ENCODE peak calls at places on chromosomes 12 and 14, in four cellular contexts. D is DND-41, Q is neural progenitor cell, X is keratinocyte. S is an unnamed sample. For H4K20me1, the result is how much of the 10 kb centered on the place peaks cover.

GRCh38 chr12:14256139-14256538 is 109.3 kb upstream of the ATF7IP start:
- DNase-seq in D (no peak), Q (no peak), X (no peak), S (peak)

GRCh38 chr12:62605972-62606371 is 139.3 kb downstream of the MON2 start:
- DNase-seq in D (no peak), Q (peak), X (no peak), S (no peak)

GRCh38 chr12:54935235-54935951 is 49.2 kb downstream of the TESPA1 start:
- DNase-seq in D (no peak), Q (no peak), X (peak), S (peak)

GRCh38 chr14:90820958-90821357 is 4.7 kb upstream of the TTC7B start:
- DNase-seq in D (peak), Q (no peak), X (peak), S (peak)

GRCh38 chr12:2179058-2179457 is 126.3 kb downstream of the CACNA1C start:
- DNase-seq in D (no peak), Q (no peak), X (no peak), S (no peak)

GRCh38 chr12:21528953-21529352 is 2.9 kb downstream of the SPX start:
- DNase-seq in D (no peak), Q (no peak), X (no peak), S (no peak)

GRCh38 chr12:110661337-110661972 is 27.5 kb downstream of the HVCN1 start:
- DNase-seq in D (no peak), Q (no peak), X (no peak), S (no peak)

GRCh38 chr12:79988368-79988767 is 53.5 kb upstream of the PPP1R12A start:
- DNase-seq in D (no peak), Q (no peak), X (no peak), S (peak)

GRCh38 chr14:38786921-38787320 is 316.1 kb downstream of the SEC23A start:
- DNase-seq in D (no peak), Q (no peak), X (no peak), S (peak)

GRCh38 chr14:76653875-76654572 is 107.2 kb upstream of the VASH1 start:
- DNase-seq in D (no peak), Q (no peak), X (no peak), S (no peak)

GRCh38 chr14:104757238-104757585 is 4.3 kb downstream of the SIVA1 start:
- DNase-seq in D (no peak), Q (no peak), X (no peak), S (no peak)

GRCh38 chr12:31589582-31589895 is 1.4 kb downstream of the DENND5B start:
- DNase-seq in D (no peak), Q (peak), X (no peak), S (no peak)

GRCh38 chr14:68248481-68249255 is 429.1 kb downstream of the RAD51B start:
- DNase-seq in D (peak), Q (peak), X (no peak), S (peak)

GRCh38 chr12:12979731-12980259 is 20.3 kb downstream of the HEBP1 start:
- DNase-seq in D (no peak), Q (peak), X (no peak), S (peak)

GRCh38 chr12:106629797-106630669 is 47.2 kb downstream of the RFX4 start:
- DNase-seq in D (no peak), Q (no peak), X (no peak), S (peak)

GRCh38 chr14:65506801-65507200 is 94.3 kb downstream of the FUT8 start:
- DNase-seq in D (no peak), Q (no peak), X (no peak), S (no peak)

GRCh38 chr14:77170045-77170444 is 11.6 kb upstream of the TMEM63C start:
- DNase-seq in D (no peak), Q (no peak), X (no peak), S (no peak)

GRCh38 chr14:103133213-103134140 is 10.2 kb downstream of the TNFAIP2 start:
- DNase-seq in D (no peak), Q (no peak), X (no peak), S (no peak)

GRCh38 chr12:64824500-64825142 is at the start of gene TBC1D30:
- DNase-seq in D (no peak), Q (peak), X (no peak), S (peak)

GRCh38 chr12:26701604-26702215 is 131.3 kb downstream of the ITPR2 start:
- DNase-seq in D (no peak), Q (peak), X (peak), S (peak)

GRCh38 chr14:35390577-35391387 is 13.8 kb downstream of the NFKBIA start:
- DNase-seq in D (no peak), Q (no peak), X (no peak), S (peak)

GRCh38 chr12:98579347-98579746 is 14.1 kb upstream of the SLC25A3 start:
- DNase-seq in D (no peak), Q (no peak), X (no peak), S (no peak)

GRCh38 chr12:114397978-114398881 is 7.7 kb downstream of the TBX5 start:
- DNase-seq in D (no peak), Q (peak), X (no peak), S (no peak)

GRCh38 chr12:120925740-120926563 is 21.8 kb upstream of the SPPL3 start:
- DNase-seq in D (no peak), Q (no peak), X (peak), S (no peak)

GRCh38 chr12:87845995-87846483 is 183.2 kb downstream of the C12orf50 start:
- DNase-seq in D (no peak), Q (peak), X (no peak), S (no peak)

GRCh38 chr12:12705833-12706520 is 10.0 kb upstream of the GPR19 start:
- DNase-seq in D (peak), Q (no peak), X (no peak), S (no peak)

GRCh38 chr14:40623641-40624040 is 983.0 kb upstream of the LRFN5 start:
- DNase-seq in D (no peak), Q (no peak), X (no peak), S (no peak)

GRCh38 chr12:1915082-1915968 is 3.1 kb downstream of the CACNA2D4 start:
- DNase-seq in D (peak), Q (no peak), X (no peak), S (no peak)

GRCh38 chr14:69484444-69485113 is at the start of gene PLEKHD1:
- DNase-seq in D (no peak), Q (peak), X (no peak), S (no peak)
- H3K9ac ChIP-seq in D (no peak), Q (no peak), X (no peak), S (no peak)

DNA sequence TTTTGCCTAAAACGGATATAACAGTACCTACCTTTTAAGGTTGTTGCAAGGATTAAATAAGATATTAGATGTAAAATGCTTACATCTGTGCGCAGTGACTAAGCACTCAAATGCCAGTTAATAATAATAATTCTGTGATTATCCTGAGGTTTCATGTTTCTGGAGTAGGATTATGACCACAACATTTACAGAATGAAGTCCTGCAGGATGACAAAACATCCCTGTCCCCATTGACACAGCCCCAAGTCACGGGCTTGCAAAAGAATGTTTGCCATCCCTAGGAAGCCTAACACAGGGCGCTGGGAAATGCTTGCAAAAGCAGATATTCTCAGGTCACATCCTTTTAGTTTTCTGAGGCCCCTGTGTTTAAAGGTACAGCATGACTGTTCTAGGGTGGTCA is 20.1 kb downstream of the SUSD6 start:
- DNase-seq in D (no peak), Q (no peak), X (no peak), S (no peak)
- H4K20me1 ChIP-seq in D (under half), Q (half or more), X (under half), S (half or more)

DNA sequence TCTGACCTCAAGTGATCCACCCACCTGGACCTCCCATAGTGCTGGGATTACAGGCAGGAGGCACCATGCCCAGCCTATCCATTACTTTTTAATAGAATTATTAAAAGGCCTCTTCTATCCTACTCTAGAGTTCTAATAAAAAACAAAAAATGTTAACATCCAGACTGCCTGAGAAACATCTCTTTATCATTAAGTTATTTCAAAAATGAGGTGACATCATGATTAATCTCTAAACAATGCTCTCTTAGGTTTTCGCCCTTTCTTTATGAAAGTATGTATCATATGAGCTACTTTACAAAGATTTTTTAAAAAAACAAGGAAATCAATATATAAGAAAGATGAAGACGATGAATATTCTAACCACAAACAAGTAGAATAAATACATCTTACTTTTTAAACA is 52.6 kb downstream of the FGD6 start:
- DNase-seq in D (no peak), Q (no peak), X (no peak), S (peak)
- H3K9ac ChIP-seq in D (no peak), Q (no peak), X (no peak), S (peak)

GRCh38 chr12:53462935-53463334 is 11.0 kb downstream of the PCBP2 start:
- DNase-seq in D (no peak), Q (no peak), X (no peak), S (no peak)

GRCh38 chr12:53461591-53461990 is 9.7 kb downstream of the PCBP2 start:
- DNase-seq in D (no peak), Q (no peak), X (no peak), S (no peak)

GRCh38 chr12:53463802-53464375 is 12.0 kb downstream of the PCBP2 start:
- DNase-seq in D (no peak), Q (peak), X (no peak), S (no peak)

GRCh38 chr12:53459097-53459496 is 7.2 kb downstream of the PCBP2 start:
- DNase-seq in D (no peak), Q (no peak), X (no peak), S (no peak)

DNA sequence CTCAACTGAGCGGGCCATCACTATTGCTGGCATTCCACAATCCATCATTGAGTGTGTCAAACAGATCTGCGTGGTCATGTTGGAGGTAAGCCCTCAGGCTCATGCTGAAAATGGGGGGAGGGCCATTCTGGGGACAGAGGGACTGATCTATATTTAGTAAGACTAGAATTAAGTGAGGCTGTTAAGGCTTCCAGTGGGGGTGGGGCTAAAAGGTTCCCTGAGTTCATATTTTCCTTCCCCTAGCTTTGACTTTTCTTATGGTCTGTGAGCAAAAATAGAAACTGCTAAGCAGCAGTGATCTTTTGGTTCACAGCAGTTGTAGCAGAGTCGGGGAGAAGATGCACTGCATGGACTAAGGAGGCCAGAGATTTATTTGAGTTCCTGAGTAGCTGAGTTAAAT is 9.2 kb downstream of the PCBP2 start:
- DNase-seq in D (no peak), Q (no peak), X (no peak), S (no peak)
- H4K20me1 ChIP-seq in D (half or more), Q (half or more), X (under half), S (half or more)

DNA sequence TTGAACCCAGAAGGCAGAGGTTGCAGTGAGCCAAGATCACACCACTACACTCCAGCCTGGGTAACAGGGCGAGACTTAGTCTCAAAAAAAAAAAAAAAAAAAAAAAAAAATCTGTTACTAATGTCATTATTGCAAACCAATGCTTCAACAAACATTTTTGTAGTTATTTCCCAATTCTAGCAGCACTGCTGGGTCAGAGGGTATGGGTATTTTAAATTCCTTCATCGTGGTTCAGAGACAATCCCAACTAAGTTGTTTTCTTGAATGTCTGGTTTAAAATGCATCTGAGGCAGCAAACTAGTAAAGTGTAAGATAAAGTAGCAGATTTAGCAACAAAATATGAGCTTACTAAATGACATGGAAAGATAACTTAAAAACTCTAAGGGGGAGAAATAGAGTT is 65.6 kb downstream of the FERMT2 start:
- DNase-seq in D (no peak), Q (no peak), X (no peak), S (peak)
- H3K9ac ChIP-seq in D (no peak), Q (no peak), X (no peak), S (no peak)

GRCh38 chr14:24409956-24410355 is 11.2 kb downstream of the NYNRIN start:
- DNase-seq in D (no peak), Q (no peak), X (no peak), S (no peak)

GRCh38 chr14:24406416-24406815 is 7.6 kb downstream of the NYNRIN start:
- DNase-seq in D (no peak), Q (no peak), X (no peak), S (no peak)

GRCh38 chr14:24409217-24409616 is 10.4 kb downstream of the NYNRIN start:
- DNase-seq in D (no peak), Q (no peak), X (no peak), S (no peak)

GRCh38 chr14:24407608-24408325 is 9.0 kb downstream of the NYNRIN start:
- DNase-seq in D (no peak), Q (no peak), X (no peak), S (no peak)

GRCh38 chr14:24408764-24409163 is 10.0 kb downstream of the NYNRIN start:
- DNase-seq in D (no peak), Q (no peak), X (no peak), S (no peak)
- H4K20me1 ChIP-seq in D (under half), Q (under half), X (under half), S (under half)